ENCODE peak calls at places on chromosomes 4 and X, in six cellular contexts. A, Z, K, X, Q and E are unnamed samples.

GRCh38 chr4:183314336-183314735 is 5.7 kb downstream of the CLDN22 start:
- DNase-seq in A (no peak), X (no peak), Z (no peak), K (no peak), Q (no peak), E (no peak)

GRCh38 chr4:19005211-19005610 is 983.7 kb upstream of the LCORL start:
- DNase-seq in A (peak; percentile 66), K (peak; percentile 2), X (peak; percentile 13), Q (no peak), Z (peak; percentile 64), E (peak; percentile 18)

GRCh38 chrX:47179221-47179927 is 14.3 kb upstream of the UBA1 start:
- DNase-seq in A (no peak), X (peak; percentile 26), Z (no peak), Q (no peak), K (peak; percentile 25), E (peak; percentile 55)

GRCh38 chr4:113550510-113550909 is 211.0 kb downstream of the CAMK2D start:
- DNase-seq in K (no peak), Z (no peak), A (no peak), Q (no peak), X (no peak), E (no peak)

GRCh38 chr4:22434895-22435294 is 81.0 kb downstream of the ADGRA3 start:
- DNase-seq in K (peak; percentile 71), Q (peak; percentile 12), Z (peak; percentile 39), A (no peak), X (peak; percentile 60), E (peak; percentile 72)

GRCh38 chrX:75115707-75116413 is 40.2 kb downstream of the ABCB7 start:
- DNase-seq in X (no peak), A (no peak), K (no peak), Z (no peak), Q (no peak), E (no peak)

GRCh38 chr4:128451270-128451905 is 163.8 kb upstream of the PGRMC2 start:
- DNase-seq in Q (no peak), A (no peak), K (no peak), X (no peak), Z (peak; percentile 56), E (no peak)

GRCh38 chrX:153875391-153876111 is 10.4 kb downstream of the L1CAM start:
- DNase-seq in A (no peak), Q (no peak), X (peak; percentile 5), Z (no peak), K (peak; percentile 46), E (peak; percentile 26)

GRCh38 chr4:82491251-82491960 is 61.0 kb downstream of the ENOPH1 start:
- DNase-seq in Z (no peak), K (no peak), Q (no peak), A (no peak), X (no peak), E (no peak)

GRCh38 chr4:179292443-179292842 is 1850.2 kb upstream of the AGA start:
- DNase-seq in Z (no peak), K (no peak), A (no peak), Q (no peak), X (no peak), E (no peak)

GRCh38 chr4:15398001-15398400 is 29.8 kb upstream of the C1QTNF7 start:
- DNase-seq in A (no peak), Q (no peak), X (no peak), K (no peak), Z (no peak), E (peak; percentile 50)

GRCh38 chr4:7185487-7186030 is 6.8 kb upstream of the SORCS2 start:
- DNase-seq in Z (no peak), A (no peak), Q (no peak), X (no peak), K (no peak), E (no peak)

GRCh38 chrX:3271485-3272186 is 74.8 kb downstream of the MXRA5 start:
- DNase-seq in K (peak; percentile 78), Q (peak; percentile 63), Z (peak; percentile 95), A (no peak), X (peak; percentile 88), E (peak; percentile 84)

GRCh38 chr4:14744346-14744745 is 257.9 kb upstream of the CPEB2 start:
- DNase-seq in K (no peak), Z (no peak), A (no peak), X (peak; percentile 32), Q (no peak), E (no peak)

GRCh38 chr4:140754918-140755810 is 1.0 kb downstream of the TBC1D9 start:
- DNase-seq in Q (no peak), Z (no peak), X (no peak), K (no peak), A (no peak), E (no peak)

GRCh38 chrX:33605997-33606396 is 394.6 kb upstream of the DMD start:
- DNase-seq in X (no peak), A (no peak), Z (no peak), Q (no peak), K (no peak), E (no peak)

GRCh38 chr4:172892300-172892699 is 276.3 kb upstream of the GALNT7 start:
- DNase-seq in A (no peak), Z (no peak), K (no peak), X (peak; percentile 3), Q (peak; percentile 3), E (peak; percentile 5)

GRCh38 chr4:14592950-14593349 is 409.3 kb upstream of the CPEB2 start:
- DNase-seq in K (no peak), Z (no peak), Q (no peak), X (no peak), A (no peak), E (no peak)

GRCh38 chr4:121144021-121144420 is 20.1 kb downstream of the TNIP3 start:
- DNase-seq in X (no peak), Q (no peak), Z (no peak), A (no peak), K (no peak), E (no peak)

GRCh38 chr4:65592089-65592488 is 78.2 kb downstream of the EPHA5 start:
- DNase-seq in A (no peak), Z (no peak), Q (no peak), K (no peak), X (no peak), E (no peak)

GRCh38 chr4:38308728-38309315 is 348.6 kb downstream of the PTTG2 start:
- DNase-seq in Z (peak; percentile 72), Q (no peak), K (peak; percentile 32), A (no peak), X (peak; percentile 54), E (peak; percentile 77)

GRCh38 chr4:171717231-171717720 is 95.9 kb upstream of the GALNTL6 start:
- DNase-seq in X (no peak), K (no peak), A (no peak), Z (no peak), Q (no peak), E (no peak)

GRCh38 chr4:21716526-21716925 is 232.0 kb downstream of the KCNIP4 start:
- DNase-seq in Q (no peak), K (no peak), X (no peak), Z (no peak), A (no peak), E (no peak)

GRCh38 chr4:7392438-7393374 is 42.0 kb downstream of the PSAPL1 start:
- DNase-seq in Q (no peak), Z (peak; percentile 86), X (peak; percentile 21), K (peak; percentile 43), A (no peak), E (peak; percentile 8)

GRCh38 chr4:94000559-94000958 is 172.0 kb downstream of the ATOH1 start:
- DNase-seq in K (no peak), Z (no peak), Q (no peak), A (no peak), X (no peak), E (no peak)

GRCh38 chr4:188282620-188283232 is 143.5 kb downstream of the TRIML1 start:
- DNase-seq in Z (no peak), X (no peak), K (no peak), Q (no peak), A (no peak), E (no peak)

GRCh38 chr4:101232074-101232776 is 115.1 kb downstream of the PPP3CA start:
- DNase-seq in Z (peak; percentile 85), A (peak; percentile 10), X (peak; percentile 77), Q (no peak), K (peak; percentile 83), E (peak; percentile 87)

DNA sequence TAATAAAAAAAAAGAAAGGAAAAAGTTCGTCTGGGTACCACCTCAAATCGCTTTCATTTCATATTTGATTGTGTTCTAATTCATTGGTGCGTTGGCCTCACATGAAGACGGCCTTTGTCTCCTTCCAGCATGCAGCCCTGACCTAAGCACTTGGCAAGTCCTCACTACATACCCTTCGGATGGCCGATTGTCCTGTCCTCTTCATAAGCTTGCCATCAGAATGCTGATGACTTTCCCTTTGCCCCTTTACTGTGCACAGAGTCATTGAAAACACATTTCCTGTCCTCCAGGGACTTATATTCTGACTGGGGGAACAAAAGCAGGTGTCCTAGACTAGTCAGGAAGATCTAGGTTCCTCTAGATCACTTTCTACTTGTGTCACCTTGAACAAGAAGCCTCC is 43.0 kb downstream of the RTL5 start:
- DNase-seq in Z (no peak), A (no peak), K (no peak), Q (no peak), X (no peak), E (no peak)
- H3K4me3 ChIP-seq in Z (no peak overlapping the region), A (no peak overlapping the region), K (no peak overlapping the region), Q (no peak overlapping the region), X (no peak overlapping the region), E (no peak overlapping the region)

GRCh38 chr4:125526420-125526819 is 211.7 kb downstream of the FAT4 start:
- DNase-seq in Q (no peak), K (no peak), Z (no peak), X (no peak), A (no peak), E (no peak)
- TF ChIP-seq CTCF in Q (no peak), K (no peak), Z (no peak), X (no peak), A (peak; percentile 14), E (peak; percentile 11)

DNA sequence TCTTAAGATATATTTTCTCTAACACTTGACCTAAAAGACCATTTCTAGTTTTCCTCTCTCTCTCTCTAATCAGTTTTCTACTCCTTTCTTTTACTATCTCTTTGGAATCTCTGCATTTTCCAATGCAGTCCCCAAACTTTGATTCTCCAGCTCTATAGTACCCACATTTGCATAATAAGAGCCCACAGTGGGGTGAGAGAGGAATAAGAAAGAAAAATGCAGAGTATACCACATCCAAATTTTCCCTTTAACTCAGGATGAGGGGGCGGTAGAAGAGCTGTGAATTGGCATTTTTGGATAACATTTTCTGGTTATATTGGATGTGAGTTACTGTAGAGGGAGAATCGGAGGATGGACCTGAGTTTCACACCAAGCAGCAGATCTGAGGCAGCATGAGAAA is 74.4 kb upstream of the SOD3 start:
- DNase-seq in Q (no peak), X (no peak), A (no peak), Z (no peak), K (no peak), E (no peak)
- H3K4me3 ChIP-seq in Q (no peak overlapping the region), X (no peak overlapping the region), A (no peak overlapping the region), Z (no peak overlapping the region), K (no peak overlapping the region), E (no peak overlapping the region)

DNA sequence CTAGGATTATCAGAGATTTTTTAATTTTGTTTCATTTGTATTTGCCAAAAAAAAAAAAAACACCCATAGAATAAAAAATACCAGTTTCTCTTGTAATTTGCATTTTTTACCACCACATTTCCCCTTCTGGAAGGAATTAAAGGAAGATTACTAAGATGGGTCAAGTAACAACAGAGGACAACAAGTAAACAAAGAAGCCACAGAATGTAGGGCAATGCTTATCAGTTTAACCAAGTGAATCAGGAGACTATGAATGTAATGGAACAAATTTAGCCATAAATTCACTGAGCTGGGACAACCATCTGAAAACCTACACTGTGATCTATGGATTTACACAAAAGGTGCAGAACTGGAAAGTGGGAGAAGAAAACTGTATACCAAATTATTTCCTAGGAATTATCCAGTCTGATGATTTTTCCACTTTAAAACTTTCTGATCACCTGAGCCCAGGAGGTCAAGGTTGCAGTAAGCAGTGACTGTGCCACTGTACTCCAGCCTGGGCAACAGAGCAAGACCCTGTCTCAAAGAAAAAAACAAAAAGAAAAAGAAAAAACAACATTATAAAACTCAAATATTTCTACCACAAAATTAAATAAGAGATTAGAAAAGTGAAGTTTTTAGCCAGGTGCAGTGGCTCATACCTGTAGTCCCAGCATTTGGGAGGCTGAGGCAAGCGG is 32.4 kb downstream of the LRBA start:
- DNase-seq in X (no peak), Q (no peak), Z (peak; percentile 38), K (peak; percentile 7), A (no peak), E (no peak)
- TF ChIP-seq CTCF in X (no peak), Q (no peak), Z (no peak), K (no peak), A (no peak), E (no peak)